ENCODE peak calls at places on chromosome 18, in four cellular contexts. K, E, X and I are unnamed samples.

GRCh38 chr18:79965119-79965902 is 868 bp downstream of the HSBP1L1 start:
- DNase-seq in K (no peak), E (no peak), X (no peak), I (no peak)

GRCh38 chr18:62452280-62452824 is 70.5 kb upstream of the ZCCHC2 start:
- DNase-seq in K (no peak), E (no peak), X (no peak), I (no peak)

GRCh38 chr18:3179430-3180089 is 40.2 kb downstream of the MYOM1 start:
- DNase-seq in K (no peak), E (no peak), X (no peak), I (no peak)

GRCh38 chr18:9629709-9630108 is 15.3 kb upstream of the PPP4R1 start:
- DNase-seq in K (no peak), E (peak; percentile 29), X (no peak), I (no peak)

GRCh38 chr18:48719388-48719787 is 180.6 kb downstream of the CTIF start:
- DNase-seq in K (no peak), E (no peak), X (no peak), I (no peak)

GRCh38 chr18:13279181-13280065 is 60.9 kb downstream of the LDLRAD4 start:
- DNase-seq in K (no peak), E (no peak), X (no peak), I (no peak)

GRCh38 chr18:26536664-26537063 is 11.7 kb downstream of the KCTD1 start:
- DNase-seq in K (no peak), E (no peak), X (no peak), I (no peak)

GRCh38 chr18:79749251-79750191 is 48.2 kb upstream of the KCNG2 start:
- DNase-seq in K (no peak), E (peak; percentile 6), X (no peak), I (no peak)

GRCh38 chr18:54532962-54533361 is 58.1 kb upstream of the DYNAP start:
- DNase-seq in K (no peak), E (no peak), X (no peak), I (no peak)

GRCh38 chr18:12033643-12034025 is 52.3 kb downstream of the IMPA2 start:
- DNase-seq in K (no peak), E (no peak), X (no peak), I (no peak)

GRCh38 chr18:9094307-9095226 is 7.9 kb upstream of the NDUFV2 start:
- DNase-seq in K (no peak), E (no peak), X (no peak), I (no peak)

GRCh38 chr18:48698707-48699106 is 159.9 kb downstream of the CTIF start:
- DNase-seq in K (no peak), E (no peak), X (no peak), I (no peak)

GRCh38 chr18:77087391-77088141 is 45.0 kb downstream of the MBP start:
- DNase-seq in K (no peak), E (no peak), X (no peak), I (no peak)

GRCh38 chr18:48842259-48843061 is 108.3 kb downstream of the SMAD7 start:
- DNase-seq in K (peak; percentile 27), E (no peak), X (no peak), I (no peak)

GRCh38 chr18:52313213-52313612 is 26.8 kb upstream of the DCC start:
- DNase-seq in K (no peak), E (no peak), X (no peak), I (no peak)

GRCh38 chr18:75208836-75209128 is 157 bp downstream of the PTGR3 start:
- DNase-seq in K (peak; percentile 29), E (no peak), X (no peak), I (no peak)

GRCh38 chr18:48861181-48861715 is 89.5 kb downstream of the SMAD7 start:
- DNase-seq in K (no peak), E (peak; percentile 54), X (no peak), I (no peak)

GRCh38 chr18:46899274-46899948 is 17.9 kb downstream of the PIAS2 start:
- DNase-seq in K (no peak), E (no peak), X (no peak), I (no peak)

GRCh38 chr18:79544386-79544963 is 135.1 kb upstream of the CTDP1 start:
- DNase-seq in K (no peak), E (no peak), X (no peak), I (no peak)

GRCh38 chr18:52907522-52907921 is 567.5 kb downstream of the DCC start:
- DNase-seq in K (no peak), E (no peak), X (no peak), I (no peak)

GRCh38 chr18:42925036-42925435 is 190.4 kb downstream of the RIT2 start:
- DNase-seq in K (no peak), E (no peak), X (no peak), I (no peak)

GRCh38 chr18:76686737-76687231 is 135.6 kb upstream of the ZNF236 start:
- DNase-seq in K (no peak), E (peak; percentile 78), X (no peak), I (no peak)

GRCh38 chr18:28115149-28115550 is 61.8 kb downstream of the CDH2 start:
- DNase-seq in K (no peak), E (no peak), X (no peak), I (no peak)

GRCh38 chr18:58570360-58571064 is 58.4 kb downstream of the ALPK2 start:
- DNase-seq in K (no peak), E (no peak), X (no peak), I (no peak)